ENCODE peak calls at places on chromosomes 4 and X, in five cellular contexts. One of them, this sample, is unnamed.

GRCh38 chr4:151983854-151984253 is 223.0 kb upstream of the GATB start:
- DNase-seq in GM12878: no peak
- DNase-seq in K562: no peak
- DNase-seq in HCT116: no peak
- DNase-seq in HepG2: no peak
- DNase-seq in this sample: no peak

GRCh38 chrX:22073928-22074327 is 41.8 kb downstream of the PHEX start:
- DNase-seq in GM12878: no peak
- DNase-seq in K562: no peak
- DNase-seq in HCT116: no peak
- DNase-seq in HepG2: no peak
- DNase-seq in this sample: no peak

GRCh38 chr4:106063009-106063408 is 167.7 kb downstream of the NPNT start:
- DNase-seq in GM12878: no peak
- DNase-seq in K562: no peak
- DNase-seq in HCT116: no peak
- DNase-seq in HepG2: no peak
- DNase-seq in this sample: no peak

GRCh38 chr4:81715335-81715734 is 243.6 kb upstream of the RASGEF1B start:
- DNase-seq in GM12878: no peak
- DNase-seq in K562: no peak
- DNase-seq in HCT116: no peak
- DNase-seq in HepG2: no peak
- DNase-seq in this sample: no peak

GRCh38 chrX:31563792-31564191 is 492.0 kb upstream of the FTHL17 start:
- DNase-seq in GM12878: no peak
- DNase-seq in K562: no peak
- DNase-seq in HCT116: no peak
- DNase-seq in HepG2: no peak
- DNase-seq in this sample: no peak

GRCh38 chr4:159983080-159983479 is 880.2 kb downstream of the RAPGEF2 start:
- DNase-seq in GM12878: no peak
- DNase-seq in K562: no peak
- DNase-seq in HCT116: no peak
- DNase-seq in HepG2: no peak
- DNase-seq in this sample: no peak

GRCh38 chr4:153929651-153930050 is 140.8 kb upstream of the SFRP2 start:
- DNase-seq in GM12878: no peak
- DNase-seq in K562: no peak
- DNase-seq in HCT116: no peak
- DNase-seq in HepG2: no peak
- DNase-seq in this sample: no peak

GRCh38 chr4:25865586-25865985 is 2.8 kb upstream of the SEL1L3 start:
- DNase-seq in GM12878: no peak
- DNase-seq in K562: peak
- DNase-seq in HCT116: peak
- DNase-seq in HepG2: no peak
- DNase-seq in this sample: no peak

GRCh38 chr4:69196209-69196965 is 18.2 kb downstream of the UGT2B11 start:
- DNase-seq in GM12878: no peak
- DNase-seq in K562: no peak
- DNase-seq in HCT116: no peak
- DNase-seq in HepG2: no peak
- DNase-seq in this sample: no peak

GRCh38 chr4:77003400-77003799 is 53.8 kb downstream of the SEPTIN11 start:
- DNase-seq in GM12878: no peak
- DNase-seq in K562: no peak
- DNase-seq in HCT116: no peak
- DNase-seq in HepG2: no peak
- DNase-seq in this sample: no peak

GRCh38 chr4:77002721-77003120 is 53.2 kb downstream of the SEPTIN11 start:
- DNase-seq in GM12878: no peak
- DNase-seq in K562: no peak
- DNase-seq in HCT116: no peak
- DNase-seq in HepG2: no peak
- DNase-seq in this sample: no peak

GRCh38 chr4:77002321-77002720 is 52.8 kb downstream of the SEPTIN11 start:
- DNase-seq in GM12878: no peak
- DNase-seq in K562: no peak
- DNase-seq in HCT116: no peak
- DNase-seq in HepG2: no peak
- DNase-seq in this sample: no peak

GRCh38 chr4:76998251-76998901 is 48.8 kb downstream of the SEPTIN11 start:
- DNase-seq in GM12878: no peak
- DNase-seq in K562: no peak
- DNase-seq in HCT116: no peak
- DNase-seq in HepG2: no peak
- DNase-seq in this sample: no peak

DNA sequence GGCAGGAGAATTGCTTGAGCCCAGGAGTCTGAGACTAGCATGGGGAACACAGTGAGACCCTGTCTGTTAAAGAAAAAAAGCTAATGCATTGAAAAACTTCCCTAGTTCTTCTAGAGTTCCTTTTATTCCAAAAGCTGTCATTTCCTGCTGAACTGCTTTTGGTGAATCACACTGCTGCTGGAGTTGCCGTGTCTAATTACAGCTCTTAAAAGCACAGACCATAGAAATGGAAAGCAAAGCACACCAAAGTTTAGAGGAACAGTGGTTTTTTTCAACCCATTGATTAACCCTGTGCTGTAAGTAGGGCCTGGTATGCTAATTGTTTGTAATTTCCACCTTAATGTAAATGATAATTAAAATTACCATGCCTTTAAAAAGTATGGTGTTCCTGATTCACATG is 52.4 kb downstream of the SEPTIN11 start:
- DNase-seq in GM12878: no peak
- DNase-seq in K562: no peak
- DNase-seq in HCT116: no peak
- DNase-seq in HepG2: no peak
- DNase-seq in this sample: no peak
- TF ChIP-seq SRF in GM12878: no peak
- TF ChIP-seq SRF in K562: no peak
- TF ChIP-seq SRF in HCT116: no peak
- TF ChIP-seq SRF in HepG2: no peak
- TF ChIP-seq SRF in this sample: no peak

DNA sequence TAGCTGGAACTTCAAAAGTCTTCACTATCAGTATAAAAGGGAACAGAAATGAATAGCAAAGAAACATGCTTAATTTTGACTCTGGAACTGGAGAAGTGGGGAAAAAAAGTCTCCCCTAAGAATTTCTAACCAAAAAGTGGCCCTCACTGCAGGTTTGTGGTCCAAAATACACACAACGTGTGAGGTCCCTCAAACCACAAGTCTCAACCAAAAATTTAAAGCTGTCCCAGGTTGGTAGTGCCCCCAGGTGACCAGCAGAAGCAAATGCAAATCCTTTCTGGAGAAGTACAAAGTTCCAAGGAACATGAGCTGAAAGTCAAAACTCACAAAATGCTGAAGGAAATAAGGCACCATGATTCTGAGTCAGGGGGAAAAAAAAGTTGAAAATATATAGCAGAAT is 23.6 kb upstream of the VAMP7 start:
- DNase-seq in GM12878: no peak
- DNase-seq in K562: no peak
- DNase-seq in HCT116: no peak
- DNase-seq in HepG2: no peak
- DNase-seq in this sample: no peak
- TF ChIP-seq SRF in GM12878: no peak
- TF ChIP-seq SRF in K562: no peak
- TF ChIP-seq SRF in HCT116: no peak
- TF ChIP-seq SRF in HepG2: no peak
- TF ChIP-seq SRF in this sample: no peak

GRCh38 chr4:172851534-172851933 is 317.1 kb upstream of the GALNT7 start:
- DNase-seq in GM12878: no peak
- DNase-seq in K562: no peak
- DNase-seq in HCT116: no peak
- DNase-seq in HepG2: no peak
- DNase-seq in this sample: no peak
- TF ChIP-seq SRF in GM12878: no peak
- TF ChIP-seq SRF in K562: no peak
- TF ChIP-seq SRF in HCT116: no peak
- TF ChIP-seq SRF in HepG2: no peak
- TF ChIP-seq SRF in this sample: no peak

GRCh38 chrX:148288451-148288850 is 212.0 kb upstream of the AFF2 start:
- DNase-seq in GM12878: no peak
- DNase-seq in K562: no peak
- DNase-seq in HCT116: no peak
- DNase-seq in HepG2: no peak
- DNase-seq in this sample: no peak
- TF ChIP-seq SRF in GM12878: no peak
- TF ChIP-seq SRF in K562: no peak
- TF ChIP-seq SRF in HCT116: no peak
- TF ChIP-seq SRF in HepG2: no peak
- TF ChIP-seq SRF in this sample: peak

GRCh38 chr4:80529021-80529420 is 193.5 kb downstream of the CFAP299 start:
- DNase-seq in GM12878: no peak
- DNase-seq in K562: no peak
- DNase-seq in HCT116: no peak
- DNase-seq in HepG2: no peak
- DNase-seq in this sample: no peak

GRCh38 chr4:80535551-80535950 is 200.0 kb downstream of the CFAP299 start:
- DNase-seq in GM12878: no peak
- DNase-seq in K562: no peak
- DNase-seq in HCT116: no peak
- DNase-seq in HepG2: no peak
- DNase-seq in this sample: no peak

GRCh38 chr4:80538276-80538926 is 202.9 kb downstream of the CFAP299 start:
- DNase-seq in GM12878: no peak
- DNase-seq in K562: no peak
- DNase-seq in HCT116: no peak
- DNase-seq in HepG2: no peak
- DNase-seq in this sample: no peak

GRCh38 chr4:80532674-80533333 is 197.3 kb downstream of the CFAP299 start:
- DNase-seq in GM12878: no peak
- DNase-seq in K562: no peak
- DNase-seq in HCT116: no peak
- DNase-seq in HepG2: no peak
- DNase-seq in this sample: no peak
- TF ChIP-seq SRF in GM12878: no peak
- TF ChIP-seq SRF in K562: no peak
- TF ChIP-seq SRF in HCT116: no peak
- TF ChIP-seq SRF in HepG2: no peak
- TF ChIP-seq SRF in this sample: no peak

DNA sequence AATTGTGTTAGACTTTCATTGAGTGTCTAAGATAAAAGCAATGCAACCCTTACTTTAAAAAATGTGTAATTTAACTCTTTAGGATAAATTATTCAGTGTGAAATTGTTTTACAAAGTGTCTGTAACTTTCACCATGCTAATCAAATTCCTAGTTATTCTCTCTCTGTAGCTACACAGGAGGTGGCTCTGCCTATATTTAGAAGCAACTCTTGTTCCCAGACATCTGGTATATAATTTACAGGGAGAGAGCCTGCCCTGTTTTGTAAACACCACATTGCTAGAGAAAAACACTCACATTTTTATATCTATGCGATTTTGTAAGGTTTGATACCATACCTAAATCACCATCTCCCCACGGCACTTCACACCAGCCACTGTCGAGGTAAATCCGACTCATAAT is 35.4 kb upstream of the SPATA4 start:
- DNase-seq in GM12878: no peak
- DNase-seq in K562: no peak
- DNase-seq in HCT116: no peak
- DNase-seq in HepG2: no peak
- DNase-seq in this sample: no peak
- TF ChIP-seq SRF in GM12878: no peak
- TF ChIP-seq SRF in K562: no peak
- TF ChIP-seq SRF in HCT116: no peak
- TF ChIP-seq SRF in HepG2: no peak
- TF ChIP-seq SRF in this sample: no peak

GRCh38 chrX:47618923-47619485 is 653 bp downstream of the SYN1 start:
- DNase-seq in GM12878: no peak
- DNase-seq in K562: no peak
- DNase-seq in HCT116: no peak
- DNase-seq in HepG2: no peak
- DNase-seq in this sample: no peak

GRCh38 chrX:47621851-47622250 is 2.2 kb upstream of the SYN1 start:
- DNase-seq in GM12878: no peak
- DNase-seq in K562: no peak
- DNase-seq in HCT116: no peak
- DNase-seq in HepG2: no peak
- DNase-seq in this sample: no peak

GRCh38 chrX:47619486-47620302 is at the start of gene SYN1:
- DNase-seq in GM12878: no peak
- DNase-seq in K562: peak
- DNase-seq in HCT116: peak
- DNase-seq in HepG2: peak
- DNase-seq in this sample: peak

GRCh38 chrX:47623540-47624027 is 3.9 kb upstream of the SYN1 start:
- DNase-seq in GM12878: no peak
- DNase-seq in K562: peak
- DNase-seq in HCT116: no peak
- DNase-seq in HepG2: peak
- DNase-seq in this sample: peak

GRCh38 chrX:47620303-47620685 is 637 bp upstream of the SYN1 start:
- DNase-seq in GM12878: no peak
- DNase-seq in K562: no peak
- DNase-seq in HCT116: no peak
- DNase-seq in HepG2: no peak
- DNase-seq in this sample: no peak
- TF ChIP-seq SRF in GM12878: no peak
- TF ChIP-seq SRF in K562: no peak
- TF ChIP-seq SRF in HCT116: no peak
- TF ChIP-seq SRF in HepG2: no peak
- TF ChIP-seq SRF in this sample: no peak

GRCh38 chrX:112148397-112148796 is 65.8 kb upstream of the TRPC5 start:
- DNase-seq in GM12878: no peak
- DNase-seq in K562: no peak
- DNase-seq in HCT116: no peak
- DNase-seq in HepG2: no peak
- DNase-seq in this sample: no peak

DNA sequence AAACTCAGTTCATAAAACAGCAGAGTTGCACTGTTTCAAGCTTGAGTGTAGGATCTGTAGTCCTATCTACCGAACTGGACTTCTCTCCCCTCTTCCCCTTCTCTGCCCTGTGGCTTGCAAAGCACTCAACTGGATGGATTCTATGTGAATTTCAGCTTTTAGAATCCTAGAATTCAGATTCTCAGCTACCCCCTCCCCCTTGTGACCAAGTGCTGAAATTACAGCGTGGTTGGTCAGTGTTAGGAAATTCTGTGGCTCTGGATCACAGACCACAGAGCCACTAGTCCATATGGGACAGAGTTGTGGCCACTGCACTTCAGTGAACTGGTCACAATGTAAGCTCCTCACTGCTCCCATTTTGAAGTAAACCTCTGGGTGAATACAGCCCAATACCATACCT is 64.6 kb upstream of the TRPC5 start:
- DNase-seq in GM12878: no peak
- DNase-seq in K562: peak
- DNase-seq in HCT116: no peak
- DNase-seq in HepG2: no peak
- DNase-seq in this sample: peak
- TF ChIP-seq SRF in GM12878: no peak
- TF ChIP-seq SRF in K562: no peak
- TF ChIP-seq SRF in HCT116: no peak
- TF ChIP-seq SRF in HepG2: no peak
- TF ChIP-seq SRF in this sample: no peak

This sample was measured in H1.